ENCODE peak calls at places on chromosomes 4 and X, in four cellular contexts. L, D, S and G are unnamed samples.

GRCh38 chr4:137387924-137388323 is 144.4 kb downstream of the PCDH18 start:
- DNase-seq in S (no peak), L (no peak), D (no peak), G (no peak)

GRCh38 chrX:3326721-3327120 is 19.7 kb downstream of the MXRA5 start:
- DNase-seq in L (no peak), S (no peak), D (no peak), G (no peak)

GRCh38 chrX:14039344-14039743 is 9.7 kb upstream of the GEMIN8 start:
- DNase-seq in S (peak), L (no peak), D (peak), G (no peak)

GRCh38 chr4:8554555-8555100 is 25.6 kb upstream of the GPR78 start:
- DNase-seq in D (no peak), L (no peak), S (no peak), G (no peak)

GRCh38 chrX:47283015-47283771 is 50.4 kb downstream of the USP11 start:
- DNase-seq in S (no peak), L (no peak), D (peak), G (peak)

GRCh38 chrX:47091149-47091775 is 13.0 kb downstream of the RGN start:
- DNase-seq in D (no peak), L (no peak), S (no peak), G (no peak)

GRCh38 chrX:135931644-135932487 is 38.4 kb downstream of the SAGE1 start:
- DNase-seq in S (peak), D (peak), L (no peak), G (peak)

GRCh38 chr4:169293343-169294176 is 22.8 kb upstream of the SH3RF1 start:
- DNase-seq in D (no peak), L (no peak), S (no peak), G (no peak)

GRCh38 chr4:66688674-66689073 is 856.6 kb downstream of the CENPC start:
- DNase-seq in S (peak), D (no peak), L (no peak), G (no peak)

GRCh38 chr4:77073981-77074865 is 1.6 kb downstream of the CCNI start:
- DNase-seq in L (no peak), D (no peak), S (peak), G (no peak)

GRCh38 chrX:129665916-129666644 is 11.3 kb upstream of the APLN start:
- DNase-seq in S (peak), L (no peak), D (no peak), G (no peak)

GRCh38 chrX:153539171-153539978 is 21.9 kb downstream of the ATP2B3 start:
- DNase-seq in S (peak), D (peak), L (no peak), G (peak)

GRCh38 chr4:69957209-69957608 is 8.3 kb downstream of the CSN2 start:
- DNase-seq in D (no peak), S (no peak), L (no peak), G (no peak)

GRCh38 chr4:6222761-6223292 is 22.5 kb upstream of the JAKMIP1 start:
- DNase-seq in S (no peak), D (no peak), L (no peak), G (peak)

GRCh38 chr4:174038481-174038880 is 245.0 kb downstream of the FBXO8 start:
- DNase-seq in D (no peak), S (no peak), L (no peak), G (no peak)

GRCh38 chrX:143437439-143437838 is 79.8 kb downstream of the SPANXN3 start:
- DNase-seq in S (no peak), L (no peak), D (peak), G (no peak)

GRCh38 chrX:17919896-17920446 is 58.9 kb upstream of the RAI2 start:
- DNase-seq in S (no peak), D (no peak), L (no peak), G (no peak)

GRCh38 chr4:212438-213174 is 88.3 kb downstream of the ZNF718 start:
- DNase-seq in D (no peak), L (no peak), S (peak), G (peak)

GRCh38 chrX:20432048-20432447 is 165.3 kb upstream of the RPS6KA3 start:
- DNase-seq in S (no peak), D (no peak), L (no peak), G (no peak)

GRCh38 chrX:109890910-109891502 is 111.9 kb upstream of the TMEM164 start:
- DNase-seq in L (no peak), D (peak), S (peak), G (peak)

GRCh38 chr4:22417408-22417807 is 98.5 kb downstream of the ADGRA3 start:
- DNase-seq in S (no peak), D (no peak), L (no peak), G (no peak)

GRCh38 chrX:134933248-134933647 is 57.5 kb upstream of the SMIM10 start:
- DNase-seq in D (no peak), S (no peak), L (no peak), G (no peak)

GRCh38 chrX:77514177-77514576 is 67.0 kb downstream of the FGF16 start:
- DNase-seq in S (no peak), L (no peak), D (no peak), G (no peak)

GRCh38 chrX:141320801-141321200 is 78.5 kb upstream of the SPANXC start:
- DNase-seq in D (no peak), L (no peak), S (peak), G (no peak)

GRCh38 chr4:8854016-8854415 is 17.6 kb downstream of the HMX1 start:
- DNase-seq in D (no peak), S (no peak), L (no peak), G (no peak)

GRCh38 chr4:124694306-124694705 is 18.2 kb downstream of the ANKRD50 start:
- DNase-seq in D (no peak), L (no peak), S (no peak), G (no peak)

GRCh38 chrX:110745288-110745687 is 50.3 kb downstream of the CHRDL1 start:
- DNase-seq in D (no peak), L (no peak), S (no peak), G (no peak)